ENCODE peak calls at places on chromosomes 13 and 19, in six cellular contexts. Y, B, C, S, K and V are unnamed samples.

GRCh38 chr13:27379694-27380596 is 44.5 kb upstream of the GTF3A start:
- DNase-seq in Y (peak), B (peak), C (no peak), S (peak), K (peak), V (no peak)

GRCh38 chr13:49669735-49670309 is 21.5 kb downstream of the EBPL start:
- DNase-seq in Y (peak), B (peak), C (peak), S (peak), K (peak), V (peak)

GRCh38 chr13:112652512-112653458 is 37.1 kb upstream of the ATP11A start:
- DNase-seq in Y (no peak), B (no peak), C (no peak), S (no peak), K (no peak), V (no peak)

GRCh38 chr19:21084343-21084742 is 2.3 kb downstream of the ZNF714 start:
- DNase-seq in Y (no peak), B (no peak), C (peak), S (no peak), K (no peak), V (no peak)

GRCh38 chr19:10719466-10719961 is 1.6 kb downstream of the DNM2 start:
- DNase-seq in Y (no peak), B (no peak), C (no peak), S (no peak), K (no peak), V (no peak)

GRCh38 chr19:44635581-44636438 is 7.9 kb upstream of the PVR start:
- DNase-seq in Y (no peak), B (no peak), C (no peak), S (no peak), K (no peak), V (no peak)

GRCh38 chr13:107271226-107271625 is 703.3 kb upstream of the ARGLU1 start:
- DNase-seq in Y (no peak), B (no peak), C (no peak), S (no peak), K (peak), V (no peak)

GRCh38 chr19:11096210-11096841 is 7.1 kb downstream of the LDLR start:
- DNase-seq in Y (no peak), B (no peak), C (no peak), S (peak), K (no peak), V (peak)

GRCh38 chr13:35966024-35966423 is 165.2 kb downstream of the DCLK1 start:
- DNase-seq in Y (no peak), B (no peak), C (no peak), S (no peak), K (no peak), V (no peak)

GRCh38 chr19:44800461-44800860 is 8.4 kb upstream of the BCAM start:
- DNase-seq in Y (peak), B (peak), C (peak), S (peak), K (peak), V (peak)

GRCh38 chr19:18831524-18832330 is at the start of gene UPF1:
- DNase-seq in Y (peak), B (peak), C (peak), S (peak), K (peak), V (peak)
- TF ChIP-seq CTCF in Y (no peak), B (no peak), C (no peak), S (no peak), K (peak), V (no peak)

GRCh38 chr19:13902993-13903555 is 2.8 kb downstream of the BRME1 start:
- DNase-seq in Y (no peak), B (no peak), C (no peak), S (no peak), K (no peak), V (no peak)
- TF ChIP-seq CTCF in Y (no peak), B (no peak), C (peak), S (no peak), K (peak), V (peak)

GRCh38 chr13:75566658-75567057 is 17.1 kb downstream of the UCHL3 start:
- DNase-seq in Y (no peak), B (no peak), C (no peak), S (no peak), K (no peak), V (no peak)
- TF ChIP-seq CTCF in Y (no peak), B (no peak), C (no peak), S (peak), K (peak), V (peak)

GRCh38 chr19:33220115-33220514 is 5.5 kb downstream of the SLC7A10 start:
- DNase-seq in Y (no peak), B (no peak), C (no peak), S (no peak), K (no peak), V (no peak)

GRCh38 chr19:33221641-33222040 is 4.0 kb downstream of the SLC7A10 start:
- DNase-seq in Y (no peak), B (no peak), C (no peak), S (no peak), K (no peak), V (no peak)

GRCh38 chr19:33220735-33221134 is 4.9 kb downstream of the SLC7A10 start:
- DNase-seq in Y (no peak), B (no peak), C (no peak), S (no peak), K (no peak), V (no peak)

GRCh38 chr19:33217881-33218280 is 7.8 kb downstream of the SLC7A10 start:
- DNase-seq in Y (no peak), B (no peak), C (no peak), S (no peak), K (peak), V (no peak)

GRCh38 chr19:33219261-33219812 is 6.3 kb downstream of the SLC7A10 start:
- DNase-seq in Y (no peak), B (no peak), C (no peak), S (no peak), K (peak), V (no peak)
- TF ChIP-seq CTCF in Y (no peak), B (no peak), C (peak), S (no peak), K (peak), V (peak)

DNA sequence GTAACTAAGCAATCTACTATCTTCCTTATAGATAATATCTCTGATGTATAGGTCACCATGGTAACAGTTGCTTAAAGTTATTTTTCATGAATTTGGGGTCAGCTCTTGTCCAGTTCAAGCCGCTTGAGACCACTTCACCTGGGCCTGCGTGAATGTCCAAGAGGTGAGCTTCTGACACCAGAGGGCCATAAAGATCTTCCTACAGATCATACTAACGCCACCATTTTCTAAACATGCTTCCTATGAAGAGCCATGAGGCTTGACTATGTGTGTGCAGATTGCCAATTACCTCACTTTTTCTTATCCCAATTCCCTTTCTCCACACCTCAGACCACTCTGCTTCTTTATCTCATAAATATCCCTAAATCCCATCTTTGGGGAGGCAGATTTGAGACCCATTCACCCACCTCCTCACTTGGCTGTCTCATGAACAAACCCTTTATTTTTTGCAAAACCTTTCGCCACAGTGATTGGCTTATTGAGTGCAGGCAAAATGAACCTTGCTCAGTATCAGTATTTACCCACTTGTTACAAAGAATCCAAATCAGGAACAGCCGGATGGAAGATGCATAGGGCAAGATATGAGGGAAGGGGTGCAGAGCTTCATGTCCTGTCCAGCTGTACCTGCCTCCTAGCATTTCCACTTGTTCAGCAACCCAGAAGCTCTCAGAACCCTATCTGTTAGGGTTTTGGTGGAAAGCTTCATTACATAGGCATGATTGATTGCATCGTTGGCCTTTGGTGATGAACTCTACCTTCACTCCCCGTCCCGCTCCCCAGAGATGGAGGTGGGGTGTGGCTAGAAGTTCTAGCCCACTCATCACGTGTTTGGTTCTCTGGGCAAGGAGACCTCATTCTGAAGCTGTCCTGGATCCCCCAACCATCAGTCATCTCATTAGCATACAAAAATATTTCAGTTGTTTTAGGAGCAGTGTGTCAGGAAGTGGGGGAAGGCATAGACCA is 34.2 kb downstream of the FAM187B start:
- DNase-seq in Y (no peak), B (no peak), C (no peak), S (no peak), K (no peak), V (no peak)
- TF ChIP-seq CTCF in Y (no peak), B (no peak), C (no peak), S (no peak), K (no peak), V (no peak)

DNA sequence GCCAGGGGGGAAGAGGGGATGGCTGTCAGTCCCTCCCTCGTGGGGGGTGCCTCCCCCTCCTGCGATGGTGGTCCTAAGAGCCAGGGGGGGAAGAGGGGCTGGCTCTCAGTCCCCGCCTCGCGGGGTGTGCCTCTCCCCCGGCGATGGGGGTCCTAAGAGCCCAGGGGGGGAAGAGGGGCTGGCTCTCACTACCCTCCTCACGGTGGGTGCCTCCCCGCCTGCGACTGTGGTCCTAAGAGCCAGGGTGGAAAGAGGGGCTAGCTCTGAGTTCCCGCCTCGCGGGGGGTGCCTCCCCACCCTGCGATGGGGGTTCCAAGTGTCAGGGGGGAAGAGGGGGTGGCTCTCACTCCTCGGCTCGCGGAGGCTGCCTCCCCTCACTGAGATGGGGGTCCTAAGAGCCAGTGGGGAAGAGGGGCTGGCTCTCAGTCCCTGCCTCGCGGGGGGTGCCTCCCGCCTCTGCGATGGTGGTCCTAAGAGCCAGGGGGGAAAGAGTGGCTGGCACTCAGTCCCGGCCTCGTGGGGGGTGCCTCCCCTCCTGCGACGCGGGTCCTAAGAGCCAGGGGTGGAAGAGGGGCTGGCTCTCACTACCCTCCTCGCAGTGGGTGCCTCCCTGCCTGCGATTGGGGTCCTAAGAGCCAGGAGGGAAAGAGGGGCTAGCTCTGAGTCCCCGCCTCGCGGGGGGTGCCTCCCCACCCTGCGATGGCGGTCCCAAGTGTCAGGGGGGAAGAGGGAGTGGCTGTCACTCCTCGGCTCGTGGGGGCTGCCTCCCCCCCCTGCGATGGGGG is 2325.6 kb upstream of the PCDH20 start:
- DNase-seq in Y (no peak), B (no peak), C (no peak), S (peak), K (no peak), V (no peak)
- TF ChIP-seq CTCF in Y (no peak), B (no peak), C (no peak), S (no peak), K (no peak), V (no peak)

GRCh38 chr19:1131718-1132552 is 28.1 kb downstream of the GPX4 start:
- DNase-seq in Y (peak), B (peak), C (no peak), S (peak), K (peak), V (peak)
- TF ChIP-seq CTCF in Y (no peak), B (peak), C (peak), S (no peak), K (peak), V (no peak)